ENCODE peak calls at places on chromosomes 1 and 21, in nine cellular contexts. I is GM13976; Q is CD14-positive monocyte; H is cardiac fibroblast; G is stimulated activated CD4-positive, alpha-beta T cell treated with anti-CD3 and anti-CD28 coated beads, Interleukin-15, amount 100 ng/mL, for 1 hour; L is CD8-positive, alpha-beta memory T cell; S is NCI-H1436; A is HEK293T; N is 8988T. Z is an unnamed sample.

GRCh38 chr1:200490183-200490582 is 80.3 kb upstream of the ZNF281 start:
- DNase-seq in Q (no peak), L (no peak), I (no peak), N (no peak), G (no peak), A (no peak), H (no peak), S (no peak), Z (no peak)

GRCh38 chr1:160726114-160726497 is 12.9 kb upstream of the SLAMF7 start:
- DNase-seq in I (peak; percentile 34), Q (no peak), S (no peak), A (no peak), G (no peak), N (no peak), H (peak; percentile 31), L (no peak), Z (no peak)

GRCh38 chr1:197911172-197911856 is 5.9 kb upstream of the LHX9 start:
- DNase-seq in G (no peak), S (peak; percentile 45), Q (no peak), L (no peak), A (no peak), I (peak; percentile 41), N (no peak), H (no peak), Z (no peak)

GRCh38 chr1:14713077-14713476 is 114.6 kb downstream of the KAZN start:
- DNase-seq in H (no peak), I (no peak), G (no peak), Q (no peak), L (no peak), N (no peak), A (no peak), S (peak; percentile 66), Z (no peak)

GRCh38 chr1:31436596-31437432 is 23.8 kb downstream of the SERINC2 start:
- DNase-seq in Q (no peak), N (no peak), G (no peak), A (no peak), I (no peak), L (no peak), H (no peak), S (no peak), Z (no peak)

GRCh38 chr21:32056791-32057190 is 184.0 kb downstream of the HUNK start:
- DNase-seq in A (no peak), G (no peak), H (no peak), S (no peak), I (no peak), N (no peak), L (no peak), Q (no peak), Z (no peak)

GRCh38 chr1:56452027-56453011 is 127.0 kb downstream of the PLPP3 start:
- DNase-seq in G (no peak), I (no peak), N (no peak), S (no peak), H (peak; percentile 29), Q (no peak), A (no peak), L (no peak), Z (no peak)

GRCh38 chr21:45826733-45827692 is 154.6 kb upstream of the COL6A1 start:
- DNase-seq in L (no peak), N (no peak), I (peak; percentile 55), G (no peak), H (no peak), Q (no peak), A (no peak), S (no peak), Z (no peak)

GRCh38 chr1:232942413-232943294 is 7.8 kb upstream of the NTPCR start:
- DNase-seq in Q (no peak), G (no peak), I (no peak), H (peak; percentile 49), N (no peak), A (no peak), S (no peak), L (no peak), Z (no peak)

GRCh38 chr1:227893696-227894305 is 53.9 kb downstream of the WNT9A start:
- DNase-seq in G (no peak), I (no peak), H (no peak), L (no peak), N (no peak), Q (peak; percentile 5), A (no peak), S (no peak), Z (no peak)

GRCh38 chr1:92210701-92211100 is 7.0 kb upstream of the C1orf146 start:
- DNase-seq in G (no peak), N (no peak), I (no peak), L (no peak), Q (no peak), A (no peak), S (no peak), H (peak; percentile 4), Z (no peak)

GRCh38 chr1:77319036-77319705 is 37.4 kb downstream of the AK5 start:
- DNase-seq in I (no peak), Q (no peak), H (no peak), G (no peak), A (no peak), L (no peak), N (no peak), S (no peak), Z (no peak)

GRCh38 chr1:3503525-3503886 is 49.0 kb downstream of the ARHGEF16 start:
- DNase-seq in H (no peak), G (no peak), S (no peak), Q (no peak), I (no peak), N (no peak), L (no peak), A (no peak), Z (no peak)

GRCh38 chr1:175678471-175678870 is 64.9 kb downstream of the TNR start:
- DNase-seq in H (no peak), L (no peak), Q (no peak), I (no peak), A (no peak), S (no peak), G (no peak), N (no peak), Z (no peak)

GRCh38 chr1:64471218-64471719 is 1.3 kb downstream of the CACHD1 start:
- DNase-seq in H (no peak), L (no peak), A (peak; percentile 67), I (peak; percentile 25), S (peak; percentile 3), N (peak; percentile 53), Q (no peak), G (no peak), Z (no peak)

GRCh38 chr1:221449801-221450470 is 292.0 kb downstream of the DUSP10 start:
- DNase-seq in H (peak; percentile 48), Q (no peak), L (no peak), G (no peak), S (no peak), A (no peak), I (no peak), N (no peak), Z (no peak)

GRCh38 chr1:75727571-75727970 is 3.1 kb downstream of the ACADM start:
- DNase-seq in S (no peak), A (no peak), L (no peak), I (no peak), N (no peak), G (no peak), H (no peak), Q (no peak), Z (no peak)

GRCh38 chr1:6495041-6495441 is 3.6 kb upstream of the PLEKHG5 start:
- DNase-seq in I (no peak), H (no peak), A (no peak), S (peak; percentile 19), G (no peak), Q (no peak), N (no peak), L (no peak), Z (no peak)

GRCh38 chr1:111290104-111290503 is 547 bp upstream of the CHIA start:
- DNase-seq in A (no peak), L (no peak), I (no peak), Q (no peak), H (no peak), G (no peak), N (no peak), S (no peak), Z (no peak)